ENCODE peak calls at places on chromosome 12, in four cellular contexts. Y is A549, U is occipital lobe, I is WERI-Rb-1. M is an unnamed sample.

GRCh38 chr12:116599285-116600122 is 40.3 kb downstream of the MAP1LC3B2 start:
- DNase-seq in Y (peak), U (peak), I (peak), M (peak)

GRCh38 chr12:18470251-18470650 is 208.9 kb downstream of the PIK3C2G start:
- DNase-seq in Y (no peak), U (no peak), I (no peak), M (no peak)

GRCh38 chr12:50110127-50110761 is 1.8 kb upstream of the COX14 start:
- DNase-seq in Y (no peak), U (no peak), I (peak), M (no peak)

GRCh38 chr12:10497602-10498001 is 8.1 kb upstream of the EIF2S3B start:
- DNase-seq in Y (no peak), U (no peak), I (no peak), M (peak)

GRCh38 chr12:18895946-18896345 is 158.0 kb downstream of the CAPZA3 start:
- DNase-seq in Y (no peak), U (no peak), I (peak), M (no peak)

GRCh38 chr12:92739099-92739498 is 36.3 kb downstream of the PLEKHG7 start:
- DNase-seq in Y (no peak), U (no peak), I (no peak), M (no peak)

GRCh38 chr12:29041621-29042020 is 107.5 kb upstream of the FAR2 start:
- DNase-seq in Y (no peak), U (no peak), I (no peak), M (no peak)

GRCh38 chr12:52971701-52972329 is 22.9 kb downstream of the KRT18 start:
- DNase-seq in Y (peak), U (no peak), I (no peak), M (no peak)

GRCh38 chr12:95182868-95183415 is 34.3 kb downstream of the FGD6 start:
- DNase-seq in Y (no peak), U (no peak), I (no peak), M (peak)